ENCODE peak calls at places on chromosomes 4 and X, in eight cellular contexts. One of them, this sample, is unnamed.

GRCh38 chr4:2186133-2186864 is 55.6 kb downstream of the HAUS3 start:
- DNase-seq in Jurkat, Clone E6-1: no peak
- DNase-seq in foreskin keratinocyte: peak
- DNase-seq in effector memory CD4-positive, alpha-beta T cell: no peak
- DNase-seq in M059J: peak
- DNase-seq in NCI-H748 treated with DMSO at 0.1 percent for 48 hours: peak
- DNase-seq in activated T-helper 1 cell treated with anti-CD3 and anti-CD28 coated beads, Interleukin-12 subunit alpha, Interleukin-12 subunit beta, Interleukin-2, Interleukin-4 antibody, amounts not matched to agents 30 ng/mL and 10 ng/mL and 1 ng/mL, durations not matched to agents 14 hours and 24 hours and 36 hours: no peak
- DNase-seq in heart right ventricle: no peak
- DNase-seq in this sample: no peak

GRCh38 chr4:168514249-168514852 is 17.5 kb downstream of the PALLD start:
- DNase-seq in NCI-H748 treated with DMSO at 0.1 percent for 48 hours: peak
- DNase-seq in foreskin keratinocyte: no peak
- DNase-seq in Jurkat, Clone E6-1: no peak
- DNase-seq in M059J: peak
- DNase-seq in heart right ventricle: no peak
- DNase-seq in activated T-helper 1 cell treated with anti-CD3 and anti-CD28 coated beads, Interleukin-12 subunit alpha, Interleukin-12 subunit beta, Interleukin-2, Interleukin-4 antibody, amounts not matched to agents 30 ng/mL and 10 ng/mL and 1 ng/mL, durations not matched to agents 14 hours and 24 hours and 36 hours: no peak
- DNase-seq in effector memory CD4-positive, alpha-beta T cell: no peak
- DNase-seq in this sample: no peak

GRCh38 chr4:182608525-182608924 is 308.7 kb downstream of the DCTD start:
- DNase-seq in effector memory CD4-positive, alpha-beta T cell: no peak
- DNase-seq in heart right ventricle: no peak
- DNase-seq in NCI-H748 treated with DMSO at 0.1 percent for 48 hours: no peak
- DNase-seq in Jurkat, Clone E6-1: no peak
- DNase-seq in foreskin keratinocyte: no peak
- DNase-seq in activated T-helper 1 cell treated with anti-CD3 and anti-CD28 coated beads, Interleukin-12 subunit alpha, Interleukin-12 subunit beta, Interleukin-2, Interleukin-4 antibody, amounts not matched to agents 30 ng/mL and 10 ng/mL and 1 ng/mL, durations not matched to agents 14 hours and 24 hours and 36 hours: no peak
- DNase-seq in M059J: no peak
- DNase-seq in this sample: no peak

GRCh38 chr4:149306537-149306936 is 509.1 kb downstream of the IQCM start:
- DNase-seq in NCI-H748 treated with DMSO at 0.1 percent for 48 hours: no peak
- DNase-seq in effector memory CD4-positive, alpha-beta T cell: no peak
- DNase-seq in M059J: no peak
- DNase-seq in activated T-helper 1 cell treated with anti-CD3 and anti-CD28 coated beads, Interleukin-12 subunit alpha, Interleukin-12 subunit beta, Interleukin-2, Interleukin-4 antibody, amounts not matched to agents 30 ng/mL and 10 ng/mL and 1 ng/mL, durations not matched to agents 14 hours and 24 hours and 36 hours: no peak
- DNase-seq in heart right ventricle: no peak
- DNase-seq in Jurkat, Clone E6-1: no peak
- DNase-seq in foreskin keratinocyte: no peak
- DNase-seq in this sample: no peak

GRCh38 chr4:38802561-38803355 is 1.8 kb downstream of the TLR1 start:
- DNase-seq in NCI-H748 treated with DMSO at 0.1 percent for 48 hours: no peak
- DNase-seq in activated T-helper 1 cell treated with anti-CD3 and anti-CD28 coated beads, Interleukin-12 subunit alpha, Interleukin-12 subunit beta, Interleukin-2, Interleukin-4 antibody, amounts not matched to agents 30 ng/mL and 10 ng/mL and 1 ng/mL, durations not matched to agents 14 hours and 24 hours and 36 hours: no peak
- DNase-seq in M059J: no peak
- DNase-seq in effector memory CD4-positive, alpha-beta T cell: no peak
- DNase-seq in Jurkat, Clone E6-1: peak
- DNase-seq in foreskin keratinocyte: no peak
- DNase-seq in heart right ventricle: no peak
- DNase-seq in this sample: no peak

GRCh38 chr4:186485621-186486062 is 69.7 kb downstream of the MTNR1A start:
- DNase-seq in heart right ventricle: no peak
- DNase-seq in M059J: peak
- DNase-seq in Jurkat, Clone E6-1: no peak
- DNase-seq in NCI-H748 treated with DMSO at 0.1 percent for 48 hours: no peak
- DNase-seq in foreskin keratinocyte: no peak
- DNase-seq in effector memory CD4-positive, alpha-beta T cell: no peak
- DNase-seq in activated T-helper 1 cell treated with anti-CD3 and anti-CD28 coated beads, Interleukin-12 subunit alpha, Interleukin-12 subunit beta, Interleukin-2, Interleukin-4 antibody, amounts not matched to agents 30 ng/mL and 10 ng/mL and 1 ng/mL, durations not matched to agents 14 hours and 24 hours and 36 hours: no peak
- DNase-seq in this sample: no peak

GRCh38 chr4:121950680-121951569 is 935 bp downstream of the TRPC3 start:
- DNase-seq in M059J: peak
- DNase-seq in activated T-helper 1 cell treated with anti-CD3 and anti-CD28 coated beads, Interleukin-12 subunit alpha, Interleukin-12 subunit beta, Interleukin-2, Interleukin-4 antibody, amounts not matched to agents 30 ng/mL and 10 ng/mL and 1 ng/mL, durations not matched to agents 14 hours and 24 hours and 36 hours: peak
- DNase-seq in Jurkat, Clone E6-1: no peak
- DNase-seq in foreskin keratinocyte: no peak
- DNase-seq in NCI-H748 treated with DMSO at 0.1 percent for 48 hours: no peak
- DNase-seq in effector memory CD4-positive, alpha-beta T cell: no peak
- DNase-seq in heart right ventricle: peak
- DNase-seq in this sample: no peak

GRCh38 chrX:131617182-131617581 is 73.3 kb downstream of the OR13H1 start:
- DNase-seq in NCI-H748 treated with DMSO at 0.1 percent for 48 hours: no peak
- DNase-seq in foreskin keratinocyte: no peak
- DNase-seq in activated T-helper 1 cell treated with anti-CD3 and anti-CD28 coated beads, Interleukin-12 subunit alpha, Interleukin-12 subunit beta, Interleukin-2, Interleukin-4 antibody, amounts not matched to agents 30 ng/mL and 10 ng/mL and 1 ng/mL, durations not matched to agents 14 hours and 24 hours and 36 hours: no peak
- DNase-seq in M059J: peak
- DNase-seq in heart right ventricle: no peak
- DNase-seq in Jurkat, Clone E6-1: no peak
- DNase-seq in effector memory CD4-positive, alpha-beta T cell: no peak
- DNase-seq in this sample: no peak

GRCh38 chrX:134840370-134840769 is 150.4 kb upstream of the SMIM10 start:
- DNase-seq in foreskin keratinocyte: no peak
- DNase-seq in M059J: no peak
- DNase-seq in activated T-helper 1 cell treated with anti-CD3 and anti-CD28 coated beads, Interleukin-12 subunit alpha, Interleukin-12 subunit beta, Interleukin-2, Interleukin-4 antibody, amounts not matched to agents 30 ng/mL and 10 ng/mL and 1 ng/mL, durations not matched to agents 14 hours and 24 hours and 36 hours: no peak
- DNase-seq in Jurkat, Clone E6-1: no peak
- DNase-seq in heart right ventricle: no peak
- DNase-seq in NCI-H748 treated with DMSO at 0.1 percent for 48 hours: no peak
- DNase-seq in effector memory CD4-positive, alpha-beta T cell: no peak
- DNase-seq in this sample: no peak

GRCh38 chr4:116705466-116705865 is 379.9 kb downstream of the TRAM1L1 start:
- DNase-seq in foreskin keratinocyte: no peak
- DNase-seq in Jurkat, Clone E6-1: no peak
- DNase-seq in heart right ventricle: no peak
- DNase-seq in activated T-helper 1 cell treated with anti-CD3 and anti-CD28 coated beads, Interleukin-12 subunit alpha, Interleukin-12 subunit beta, Interleukin-2, Interleukin-4 antibody, amounts not matched to agents 30 ng/mL and 10 ng/mL and 1 ng/mL, durations not matched to agents 14 hours and 24 hours and 36 hours: no peak
- DNase-seq in NCI-H748 treated with DMSO at 0.1 percent for 48 hours: no peak
- DNase-seq in effector memory CD4-positive, alpha-beta T cell: no peak
- DNase-seq in M059J: no peak
- DNase-seq in this sample: no peak

GRCh38 chr4:84494518-84494917 is 4.6 kb downstream of the NKX6-1 start:
- DNase-seq in M059J: no peak
- DNase-seq in NCI-H748 treated with DMSO at 0.1 percent for 48 hours: no peak
- DNase-seq in foreskin keratinocyte: no peak
- DNase-seq in effector memory CD4-positive, alpha-beta T cell: no peak
- DNase-seq in activated T-helper 1 cell treated with anti-CD3 and anti-CD28 coated beads, Interleukin-12 subunit alpha, Interleukin-12 subunit beta, Interleukin-2, Interleukin-4 antibody, amounts not matched to agents 30 ng/mL and 10 ng/mL and 1 ng/mL, durations not matched to agents 14 hours and 24 hours and 36 hours: no peak
- DNase-seq in Jurkat, Clone E6-1: no peak
- DNase-seq in heart right ventricle: no peak
- DNase-seq in this sample: no peak

This sample was measured in effector CD4-positive, alpha-beta T cell.